ENCODE peak calls at places on chromosome 9, in nine cellular contexts. W is HCT116, Y is transverse colon, G is ovary, U is NB4, F is right lobe of liver, E is A549, M is H1, N is HepG2. S is an unnamed sample.

GRCh38 chr9:7368410-7369292 is 430.9 kb downstream of the DMAC1 start:
- DNase-seq in Y (no peak), G (no peak), W (no peak), N (no peak), F (no peak), M (no peak), U (peak; percentile 33), E (no peak), S (no peak)

GRCh38 chr9:116592926-116593325 is 94.2 kb upstream of the TRIM32 start:
- DNase-seq in F (no peak), U (no peak), W (no peak), N (no peak), M (no peak), Y (no peak), G (no peak), E (no peak), S (no peak)

GRCh38 chr9:20620658-20621552 is 1.4 kb downstream of the MLLT3 start:
- DNase-seq in W (no peak), N (no peak), U (peak; percentile 64), E (peak; percentile 23), M (no peak), G (peak; percentile 60), F (peak; percentile 39), Y (peak; percentile 48), S (no peak)

GRCh38 chr9:134066546-134066922 is 1.3 kb downstream of the BRD3 start:
- DNase-seq in N (no peak), F (no peak), E (peak; percentile 28), G (no peak), W (no peak), M (no peak), Y (no peak), U (peak; percentile 72), S (peak; percentile 63)

GRCh38 chr9:130713286-130713975 is 19.9 kb downstream of the EXOSC2 start:
- DNase-seq in U (peak; percentile 42), Y (peak; percentile 29), F (peak; percentile 54), W (no peak), E (no peak), M (no peak), G (no peak), N (no peak), S (no peak)

GRCh38 chr9:107927276-107927675 is 437.7 kb upstream of the KLF4 start:
- DNase-seq in U (no peak), M (no peak), G (no peak), E (no peak), F (no peak), Y (no peak), W (no peak), N (no peak), S (no peak)

GRCh38 chr9:114006155-114006550 is 71.9 kb downstream of the AMBP start:
- DNase-seq in N (no peak), W (no peak), F (no peak), Y (no peak), M (no peak), E (no peak), U (no peak), G (peak; percentile 7), S (no peak)

GRCh38 chr9:134459164-134459563 is 132.9 kb downstream of the RXRA start:
- DNase-seq in M (no peak), F (peak; percentile 35), N (no peak), U (peak; percentile 55), G (no peak), W (no peak), E (no peak), Y (no peak), S (no peak)

GRCh38 chr9:77020438-77021264 is 1.2 kb downstream of the FOXB2 start:
- DNase-seq in G (no peak), M (no peak), E (no peak), F (no peak), U (no peak), Y (no peak), W (no peak), N (no peak), S (no peak)

GRCh38 chr9:98373622-98374021 is 118.2 kb upstream of the TBC1D2 start:
- DNase-seq in W (no peak), E (no peak), F (no peak), N (no peak), Y (no peak), G (no peak), U (no peak), M (no peak), S (no peak)

GRCh38 chr9:134642385-134643181 is 980 bp downstream of the COL5A1 start:
- DNase-seq in G (peak; percentile 76), E (peak; percentile 64), N (no peak), Y (peak; percentile 58), M (no peak), W (no peak), U (no peak), F (no peak), S (peak; percentile 77)

GRCh38 chr9:93657331-93658111 is 81.1 kb downstream of the PHF2 start:
- DNase-seq in U (no peak), F (peak; percentile 8), Y (peak; percentile 5), W (no peak), N (no peak), E (no peak), G (no peak), M (no peak), S (no peak)

GRCh38 chr9:14346301-14346721 is 32.4 kb upstream of the NFIB start:
- DNase-seq in U (no peak), G (no peak), W (no peak), N (no peak), Y (no peak), F (no peak), E (no peak), M (no peak), S (no peak)

GRCh38 chr9:14942037-14942436 is 31.8 kb upstream of the FREM1 start:
- DNase-seq in M (no peak), G (no peak), Y (no peak), N (no peak), U (no peak), W (no peak), E (no peak), F (no peak), S (no peak)

GRCh38 chr9:94868462-94868861 is 142.0 kb downstream of the AOPEP start:
- DNase-seq in W (no peak), N (no peak), M (no peak), U (no peak), G (no peak), E (no peak), Y (no peak), F (no peak), S (no peak)

GRCh38 chr9:94865599-94866456 is 139.3 kb downstream of the AOPEP start:
- DNase-seq in G (peak; percentile 53), Y (no peak), M (no peak), F (no peak), U (no peak), N (no peak), W (no peak), E (no peak), S (no peak)

GRCh38 chr9:94867842-94868312 is 141.4 kb downstream of the AOPEP start:
- DNase-seq in M (no peak), N (no peak), E (peak; percentile 51), G (no peak), U (peak; percentile 8), F (no peak), Y (no peak), W (no peak), S (peak; percentile 79)

GRCh38 chr9:94867281-94867841 is 140.9 kb downstream of the AOPEP start:
- DNase-seq in W (peak; percentile 45), E (peak; percentile 87), G (peak; percentile 48), N (peak; percentile 89), F (peak; percentile 79), Y (peak; percentile 63), M (no peak), U (peak; percentile 58), S (peak; percentile 64)

DNA sequence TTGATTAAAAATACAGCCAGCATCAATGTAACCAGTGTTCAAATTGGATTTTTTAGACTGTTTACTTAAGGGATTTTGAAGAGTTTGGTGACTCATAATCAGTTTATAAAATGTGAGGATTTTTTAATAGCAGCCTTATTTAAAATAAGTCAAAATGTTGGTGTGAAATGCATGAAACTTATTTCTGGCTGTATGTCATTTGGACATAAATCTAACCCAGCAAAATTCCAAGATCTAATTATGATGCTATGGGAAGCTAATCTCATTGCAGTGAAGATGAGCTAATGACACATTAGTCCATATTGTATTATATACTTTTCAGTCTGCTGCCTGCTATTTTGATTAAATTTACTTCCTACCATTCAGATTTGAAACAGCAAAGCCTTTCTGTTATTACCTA is 140.3 kb downstream of the AOPEP start:
- DNase-seq in E (no peak), M (no peak), F (no peak), U (no peak), N (no peak), W (no peak), Y (no peak), G (no peak), S (no peak)
- TF ChIP-seq POLR2A in E (no peak), M (no peak), F (no peak), U (no peak), N (no peak), W (no peak), Y (no peak), G (no peak), S (no peak)

GRCh38 chr9:5453673-5454072 is 3.3 kb downstream of the CD274 start:
- DNase-seq in Y (no peak), N (no peak), U (no peak), F (no peak), E (no peak), W (no peak), M (no peak), G (no peak), S (no peak)
- TF ChIP-seq POLR2A in Y (no peak), N (no peak), U (no peak), F (no peak), E (no peak), W (no peak), M (no peak), G (no peak), S (no peak)

GRCh38 chr9:2241875-2242741 is 227.0 kb downstream of the SMARCA2 start:
- DNase-seq in N (peak; percentile 51), W (peak; percentile 83), E (peak; percentile 57), U (peak; percentile 83), F (peak; percentile 69), M (peak; percentile 77), G (peak; percentile 92), Y (peak; percentile 82), S (peak; percentile 67)
- TF ChIP-seq POLR2A in N (no peak), W (peak; percentile 37), E (peak; percentile 82), U (no peak), F (peak; percentile 36), M (peak; percentile 74), G (peak; percentile 73), Y (peak; percentile 33), S (peak; percentile 41)

GRCh38 chr9:91904541-91905236 is 45.3 kb downstream of the ROR2 start:
- DNase-seq in M (no peak), Y (no peak), F (no peak), U (peak; percentile 30), W (no peak), E (no peak), G (no peak), N (no peak), S (no peak)

GRCh38 chr9:91903126-91903911 is 46.7 kb downstream of the ROR2 start:
- DNase-seq in Y (no peak), U (peak; percentile 92), G (no peak), W (no peak), M (no peak), F (no peak), E (no peak), N (no peak), S (no peak)

GRCh38 chr9:91905958-91906585 is 44.0 kb downstream of the ROR2 start:
- DNase-seq in E (peak; percentile 23), W (no peak), F (no peak), N (no peak), Y (peak; percentile 44), M (no peak), U (peak; percentile 86), G (no peak), S (peak; percentile 21)

GRCh38 chr9:91907387-91908292 is 42.4 kb downstream of the ROR2 start:
- DNase-seq in G (no peak), U (no peak), M (no peak), N (no peak), F (no peak), Y (no peak), W (no peak), E (no peak), S (no peak)

GRCh38 chr9:91905237-91905650 is 44.8 kb downstream of the ROR2 start:
- DNase-seq in U (no peak), G (no peak), N (no peak), W (no peak), Y (no peak), M (no peak), E (no peak), F (no peak), S (no peak)
- TF ChIP-seq POLR2A in U (no peak), G (no peak), N (no peak), W (no peak), Y (no peak), M (no peak), E (no peak), F (no peak), S (no peak)